ENCODE peak calls at places on chromosomes 5 and 9, in four cellular contexts. C is fibroblast of mammary gland, J is OCI-LY7, Z is Calu3. O is an unnamed sample.

GRCh38 chr5:149014634-149015033 is 48.2 kb downstream of the SH3TC2 start:
- DNase-seq in C (no peak), J (no peak), Z (no peak), O (no peak)

GRCh38 chr5:103037673-103038455 is 82.1 kb downstream of the GIN1 start:
- DNase-seq in C (peak), J (peak), Z (no peak), O (no peak)

GRCh38 chr5:116671211-116671736 is 96.7 kb upstream of the SEMA6A start:
- DNase-seq in C (no peak), J (no peak), Z (no peak), O (no peak)

GRCh38 chr5:19314840-19315239 is 673.2 kb downstream of the CDH18 start:
- DNase-seq in C (no peak), J (no peak), Z (peak), O (no peak)

GRCh38 chr5:93791520-93791972 is 50.1 kb upstream of the POU5F2 start:
- DNase-seq in C (no peak), J (no peak), Z (no peak), O (no peak)

GRCh38 chr5:143129910-143130703 is 273.4 kb downstream of the NR3C1 start:
- DNase-seq in C (no peak), J (no peak), Z (no peak), O (no peak)

GRCh38 chr5:14351845-14352712 is 208.9 kb downstream of the TRIO start:
- DNase-seq in C (peak), J (peak), Z (peak), O (peak)

GRCh38 chr5:180180846-180181245 is 28.2 kb downstream of the RASGEF1C start:
- DNase-seq in C (no peak), J (no peak), Z (no peak), O (no peak)

GRCh38 chr5:76615759-76616158 is 7.4 kb downstream of the F2RL2 start:
- DNase-seq in C (peak), J (no peak), Z (no peak), O (peak)

GRCh38 chr5:122561209-122561608 is 213.7 kb upstream of the SNX2 start:
- DNase-seq in C (no peak), J (no peak), Z (no peak), O (no peak)

GRCh38 chr9:116133163-116133562 is 20.4 kb upstream of the PAPPA start:
- DNase-seq in C (no peak), J (no peak), Z (no peak), O (no peak)

GRCh38 chr9:99261923-99262322 is 39.8 kb downstream of the SEC61B start:
- DNase-seq in C (no peak), J (no peak), Z (no peak), O (no peak)

GRCh38 chr5:143161893-143162520 is 241.5 kb downstream of the NR3C1 start:
- DNase-seq in C (peak), J (no peak), Z (no peak), O (peak)

GRCh38 chr9:91905237-91905650 is 44.8 kb downstream of the ROR2 start:
- DNase-seq in C (no peak), J (no peak), Z (no peak), O (no peak)

GRCh38 chr9:136322756-136323330 is 4.5 kb upstream of the GPSM1 start:
- DNase-seq in C (no peak), J (no peak), Z (no peak), O (no peak)

GRCh38 chr9:136326061-136326776 is 1.1 kb upstream of the GPSM1 start:
- DNase-seq in C (peak), J (no peak), Z (no peak), O (peak)

GRCh38 chr9:136323420-136323819 is 3.9 kb upstream of the GPSM1 start:
- DNase-seq in C (no peak), J (no peak), Z (no peak), O (no peak)

GRCh38 chr9:136325354-136325753 is 2.0 kb upstream of the GPSM1 start:
- DNase-seq in C (no peak), J (no peak), Z (no peak), O (no peak)

DNA sequence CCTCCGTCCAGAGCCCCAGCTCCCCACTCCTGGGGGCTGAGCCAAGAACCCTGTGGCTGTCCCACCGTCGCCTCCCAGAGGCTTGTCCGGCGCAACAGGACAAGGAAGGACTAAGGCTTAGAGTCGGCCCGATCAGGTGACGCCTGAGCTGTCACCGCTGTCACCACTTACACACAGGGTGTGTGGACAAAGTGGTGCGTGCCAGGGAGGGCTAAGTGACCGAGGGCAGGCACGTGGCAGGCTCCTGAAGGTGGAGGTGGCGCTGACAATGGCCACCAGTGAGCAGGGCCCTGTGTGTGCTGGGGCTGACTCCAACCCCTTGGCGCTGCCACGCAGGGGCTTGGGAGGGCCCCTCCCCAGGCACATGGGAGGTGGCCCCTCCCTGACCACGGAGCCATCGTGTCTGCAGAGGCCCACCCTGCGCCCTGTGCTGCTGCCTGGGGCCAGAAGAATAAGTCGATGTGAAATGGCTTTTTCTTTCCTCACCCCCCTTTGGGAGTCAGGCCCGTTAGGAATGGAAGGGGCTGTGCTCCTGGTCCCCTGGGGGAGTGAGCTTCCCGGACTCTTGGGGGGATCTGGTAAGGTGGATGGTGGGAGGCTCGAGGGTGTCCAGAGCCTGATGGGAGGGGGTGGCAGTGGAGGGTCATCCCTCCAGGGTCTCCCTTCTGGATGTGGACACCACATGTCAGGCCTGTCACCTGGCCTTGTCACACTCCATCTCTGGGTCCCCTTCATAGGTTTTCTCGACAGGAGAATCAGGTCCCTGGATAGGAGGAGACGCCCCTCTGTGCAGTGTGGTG is 2.6 kb upstream of the GPSM1 start:
- DNase-seq in C (no peak), J (no peak), Z (peak), O (no peak)
- TF ChIP-seq CTCF in C (no peak), J (no peak), Z (no peak), O (no peak)

DNA sequence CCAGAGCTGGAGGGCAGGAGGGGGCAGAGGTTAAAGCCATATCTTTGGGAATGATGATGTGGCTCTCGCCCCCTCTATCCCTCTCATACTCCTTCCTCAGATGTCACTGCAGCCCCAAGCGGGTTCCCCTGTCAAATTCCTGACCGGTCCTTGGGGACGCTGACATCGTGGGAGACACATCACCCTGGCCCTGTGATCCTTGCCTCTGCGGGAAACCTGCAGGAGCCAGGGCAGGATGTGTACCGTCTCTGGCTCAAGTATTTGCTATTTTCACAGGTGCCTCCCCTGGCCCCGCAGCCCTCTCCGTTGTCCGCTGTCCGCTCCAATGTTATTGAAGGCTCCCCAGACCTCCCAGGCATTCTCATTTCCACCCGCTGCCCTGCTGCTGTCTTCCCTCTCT is 109.4 kb downstream of the FOXD1 start:
- DNase-seq in C (no peak), J (no peak), Z (no peak), O (no peak)
- TF ChIP-seq CTCF in C (no peak), J (no peak), Z (no peak), O (no peak)

GRCh38 chr5:74988273-74988983 is 63.9 kb downstream of the GCNT4 start:
- DNase-seq in C (no peak), J (no peak), Z (no peak), O (no peak)
- TF ChIP-seq CTCF in C (no peak), J (no peak), Z (no peak), O (peak)

GRCh38 chr5:50583621-50584020 is 82.8 kb upstream of the PARP8 start:
- DNase-seq in C (no peak), J (no peak), Z (no peak), O (no peak)
- TF ChIP-seq CTCF in C (no peak), J (peak), Z (no peak), O (no peak)

GRCh38 chr5:105283134-105283533 is 1720.5 kb upstream of the NUDT12 start:
- DNase-seq in C (no peak), J (no peak), Z (no peak), O (no peak)

GRCh38 chr5:105288946-105289345 is 1726.4 kb upstream of the NUDT12 start:
- DNase-seq in C (no peak), J (no peak), Z (no peak), O (no peak)
- TF ChIP-seq CTCF in C (no peak), J (no peak), Z (no peak), O (no peak)

GRCh38 chr5:79984363-79984762 is 6.7 kb downstream of the MTX3 start:
- DNase-seq in C (no peak), J (no peak), Z (no peak), O (no peak)
- TF ChIP-seq CTCF in C (no peak), J (no peak), Z (no peak), O (no peak)

DNA sequence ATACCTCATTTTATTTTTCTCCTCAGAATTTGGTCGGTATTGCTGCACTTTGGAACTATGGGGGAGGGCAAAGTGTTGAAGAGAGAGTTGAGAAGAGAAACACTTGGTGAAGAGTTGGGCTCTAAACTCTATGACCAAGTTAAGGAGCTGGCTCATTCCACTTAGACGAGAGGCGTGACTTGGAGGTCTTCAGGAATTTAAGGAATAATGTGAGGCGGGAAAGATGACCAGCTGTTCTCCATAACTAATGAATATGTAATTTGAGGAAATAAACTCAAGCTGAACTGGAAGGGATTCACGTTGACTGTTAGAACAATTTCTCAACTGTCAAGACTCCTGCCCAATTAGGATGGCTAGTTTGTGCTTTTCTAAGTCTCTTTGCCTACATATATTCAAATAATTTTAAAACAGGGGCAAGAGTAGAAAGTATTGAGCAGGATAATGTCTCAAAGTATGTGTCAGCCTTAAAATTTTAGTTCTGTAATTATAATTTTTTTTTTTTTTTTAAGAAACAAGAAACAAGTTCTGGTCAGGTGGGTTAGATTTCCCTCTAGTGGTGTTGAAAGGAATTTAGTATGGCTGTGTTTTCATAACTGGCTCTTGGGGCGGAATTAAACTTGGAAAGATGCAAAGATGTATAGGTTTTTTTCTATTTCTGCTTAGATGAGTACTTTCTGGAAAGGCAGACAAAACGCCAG is 33.4 kb downstream of the TMEM252 start:
- DNase-seq in C (peak), J (peak), Z (no peak), O (peak)
- TF ChIP-seq CTCF in C (peak), J (peak), Z (no peak), O (peak)

GRCh38 chr5:159772698-159773061 is 143.6 kb upstream of the ADRA1B start:
- DNase-seq in C (no peak), J (no peak), Z (no peak), O (no peak)

GRCh38 chr5:159775890-159776289 is 140.4 kb upstream of the ADRA1B start:
- DNase-seq in C (no peak), J (no peak), Z (no peak), O (no peak)

GRCh38 chr5:159774476-159775031 is 141.7 kb upstream of the ADRA1B start:
- DNase-seq in C (no peak), J (no peak), Z (no peak), O (no peak)

GRCh38 chr5:159777049-159777448 is 139.2 kb upstream of the ADRA1B start:
- DNase-seq in C (no peak), J (no peak), Z (no peak), O (no peak)

GRCh38 chr5:159773062-159773924 is 143.0 kb upstream of the ADRA1B start:
- DNase-seq in C (peak), J (no peak), Z (peak), O (peak)
- TF ChIP-seq CTCF in C (no peak), J (no peak), Z (peak), O (peak)

DNA sequence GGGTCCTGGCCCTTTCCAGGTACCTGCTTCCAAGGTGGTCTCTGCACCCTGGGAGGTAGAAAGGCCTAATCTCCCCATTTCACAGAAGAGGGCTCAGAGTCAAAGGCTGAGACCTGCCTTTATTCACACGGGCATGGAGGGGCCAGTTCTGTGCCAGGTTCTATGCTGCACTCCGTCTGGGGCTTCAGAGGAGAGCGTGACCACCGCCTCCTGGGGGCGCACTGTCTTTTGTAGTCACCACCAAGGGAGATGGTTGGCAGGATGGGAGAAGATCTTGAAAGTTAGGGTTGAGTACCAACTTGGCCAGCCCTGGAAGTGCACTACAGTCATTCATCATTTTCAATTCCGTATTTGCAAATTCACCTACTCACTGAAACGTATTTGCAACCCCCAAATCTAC is 23.7 kb upstream of the PRDM12 start:
- DNase-seq in C (no peak), J (no peak), Z (no peak), O (no peak)
- TF ChIP-seq CTCF in C (no peak), J (peak), Z (no peak), O (no peak)

GRCh38 chr5:178788381-178789085 is 58.1 kb upstream of the ZNF354A start:
- DNase-seq in C (no peak), J (no peak), Z (no peak), O (no peak)
- TF ChIP-seq CTCF in C (no peak), J (no peak), Z (no peak), O (peak)